ENCODE peak calls at places on chromosome 3, in ten cellular contexts. P is T-cell, A is ecto neural progenitor cell, E is left kidney, W is AG08395, K is MM.1S, L is uterus, Z is thoracic aorta, X is coronary artery, D is progenitor cell of endocrine pancreas. G is an unnamed sample.

GRCh38 chr3:8813411-8813810 is 44.0 kb upstream of the OXTR start:
- DNase-seq in X (no peak), Z (no peak), K (no peak), E (no peak), D (no peak), L (no peak), P (no peak), W (no peak), A (no peak), G (no peak)

GRCh38 chr3:65671004-65671403 is 367.7 kb downstream of the MAGI1 start:
- DNase-seq in L (no peak), W (no peak), E (no peak), A (no peak), X (no peak), D (no peak), Z (no peak), K (no peak), P (no peak), G (no peak)

GRCh38 chr3:188683032-188683491 is 488.7 kb upstream of the TPRG1 start:
- DNase-seq in Z (peak), A (no peak), X (peak), E (no peak), P (no peak), L (no peak), D (no peak), W (peak), K (no peak), G (no peak)

GRCh38 chr3:128392812-128393544 is 73.7 kb downstream of the DNAJB8 start:
- DNase-seq in Z (no peak), K (no peak), P (no peak), X (no peak), E (no peak), A (no peak), W (no peak), D (no peak), L (no peak), G (no peak)

GRCh38 chr3:1195922-1196321 is 103.1 kb downstream of the CNTN6 start:
- DNase-seq in X (no peak), A (no peak), W (peak), D (no peak), Z (no peak), L (no peak), K (no peak), E (no peak), P (no peak), G (no peak)

GRCh38 chr3:115401891-115402501 is 221.3 kb upstream of the GAP43 start:
- DNase-seq in D (no peak), P (no peak), Z (no peak), E (no peak), X (no peak), W (peak), L (no peak), K (no peak), A (no peak), G (no peak)

GRCh38 chr3:73029321-73029796 is 32.1 kb upstream of the EBLN2 start:
- DNase-seq in W (peak), Z (no peak), K (no peak), L (no peak), X (no peak), E (no peak), D (no peak), P (no peak), A (no peak), G (no peak)

GRCh38 chr3:32958509-32958908 is 7.1 kb downstream of the CCR4 start:
- DNase-seq in D (no peak), Z (no peak), A (no peak), K (no peak), E (no peak), W (no peak), X (no peak), L (no peak), P (no peak), G (no peak)

G was measured in vagina.